ENCODE peak calls at places on chromosomes 4 and X, in six cellular contexts. I, K, L, S, G and X are unnamed samples.

GRCh38 chrX:69116077-69116476 is 49.2 kb downstream of the PJA1 start:
- DNase-seq in I (no peak), K (no peak), L (no peak), S (no peak), G (no peak), X (no peak)

GRCh38 chr4:99052902-99053301 is 35.7 kb downstream of the ADH5 start:
- DNase-seq in I (no peak), K (no peak), L (no peak), S (no peak), G (no peak), X (no peak)

GRCh38 chr4:1113311-1114009 is at the start of gene RNF212:
- DNase-seq in I (no peak), K (no peak), L (no peak), S (peak), G (no peak), X (peak)

GRCh38 chr4:155604718-155605601 is 61.7 kb upstream of the GUCY1A1 start:
- DNase-seq in I (peak), K (peak), L (no peak), S (no peak), G (no peak), X (no peak)

GRCh38 chr4:107578321-107578720 is 141.7 kb downstream of the PAPSS1 start:
- DNase-seq in I (peak), K (no peak), L (no peak), S (no peak), G (no peak), X (no peak)

GRCh38 chrX:19245711-19246269 is 97.9 kb upstream of the PDHA1 start:
- DNase-seq in I (no peak), K (no peak), L (peak), S (no peak), G (no peak), X (no peak)

GRCh38 chr4:102713096-102713495 is 47.7 kb downstream of the MANBA start:
- DNase-seq in I (peak), K (peak), L (no peak), S (no peak), G (no peak), X (peak)

GRCh38 chr4:41260315-41260714 is 3.6 kb downstream of the UCHL1 start:
- DNase-seq in I (no peak), K (no peak), L (no peak), S (no peak), G (no peak), X (no peak)

GRCh38 chr4:175369087-175369486 is 443.0 kb downstream of the GPM6A start:
- DNase-seq in I (peak), K (no peak), L (no peak), S (no peak), G (no peak), X (no peak)

GRCh38 chr4:54539500-54540029 is 118.2 kb upstream of the KIT start:
- DNase-seq in I (no peak), K (no peak), L (no peak), S (no peak), G (peak), X (peak)

GRCh38 chrX:74537011-74537390 is 77.4 kb downstream of the RLIM start:
- DNase-seq in I (no peak), K (no peak), L (no peak), S (no peak), G (no peak), X (peak)

GRCh38 chr4:87839309-87839946 is 6.7 kb downstream of the MEPE start:
- DNase-seq in I (peak), K (peak), L (peak), S (no peak), G (no peak), X (peak)

GRCh38 chr4:69858683-69859082 is 1.3 kb downstream of the SULT1E1 start:
- DNase-seq in I (no peak), K (peak), L (peak), S (no peak), G (peak), X (no peak)

GRCh38 chr4:48341776-48342558 is 638 bp downstream of the SLAIN2 start:
- DNase-seq in I (peak), K (no peak), L (peak), S (no peak), G (peak), X (peak)

GRCh38 chrX:130121505-130121800 is 11.2 kb upstream of the ELF4 start:
- DNase-seq in I (no peak), K (no peak), L (no peak), S (no peak), G (no peak), X (peak)

GRCh38 chrX:3711331-3711917 is 2.0 kb downstream of the PRKX start:
- DNase-seq in I (no peak), K (no peak), L (no peak), S (peak), G (no peak), X (no peak)

GRCh38 chr4:78417603-78418002 is 134.0 kb upstream of the ANXA3 start:
- DNase-seq in I (no peak), K (no peak), L (no peak), S (no peak), G (no peak), X (peak)

GRCh38 chr4:103067841-103068547 is 8.6 kb downstream of the SLC9B2 start:
- DNase-seq in I (peak), K (peak), L (no peak), S (no peak), G (no peak), X (no peak)

GRCh38 chr4:106583567-106583966 is 215.0 kb upstream of the GIMD1 start:
- DNase-seq in I (peak), K (peak), L (no peak), S (no peak), G (no peak), X (peak)

GRCh38 chrX:10177620-10178019 is 20.8 kb downstream of the CLCN4 start:
- DNase-seq in I (peak), K (no peak), L (no peak), S (no peak), G (no peak), X (no peak)

GRCh38 chrX:17854521-17854920 is 6.6 kb downstream of the RAI2 start:
- DNase-seq in I (no peak), K (no peak), L (no peak), S (no peak), G (no peak), X (no peak)

GRCh38 chrX:19121898-19122640 is at the start of gene ADGRG2:
- DNase-seq in I (no peak), K (no peak), L (peak), S (no peak), G (peak), X (peak)

GRCh38 chr4:87939978-87940690 is 35.4 kb upstream of the SPP1 start:
- DNase-seq in I (no peak), K (no peak), L (no peak), S (no peak), G (no peak), X (no peak)

GRCh38 chrX:136250191-136251041 is 784 bp downstream of the MAP7D3 start:
- DNase-seq in I (peak), K (no peak), L (no peak), S (no peak), G (no peak), X (peak)

GRCh38 chrX:13131511-13132137 is 87.2 kb upstream of the FAM9C start:
- DNase-seq in I (no peak), K (no peak), L (no peak), S (peak), G (no peak), X (peak)

GRCh38 chr4:121256887-121257426 is 92.8 kb upstream of the TNIP3 start:
- DNase-seq in I (no peak), K (no peak), L (no peak), S (no peak), G (no peak), X (no peak)

GRCh38 chrX:48696301-48697181 is at the start of gene SUV39H1:
- DNase-seq in I (peak), K (peak), L (peak), S (peak), G (peak), X (peak)

GRCh38 chrX:1392376-1393130 is 640 bp upstream of the SLC25A6 start:
- DNase-seq in I (peak), K (no peak), L (no peak), S (no peak), G (no peak), X (peak)